ENCODE peak calls at places on chromosome 19, in four cellular contexts. M is ELF-1, X is AG04449, W is iris pigment epithelial cell. O is an unnamed sample.

GRCh38 chr19:3154957-3155736 is 19.3 kb downstream of the GNA15 start:
- DNase-seq in M (peak; percentile 63), W (peak; percentile 100), X (peak; percentile 97), O (no peak)

GRCh38 chr19:51473009-51473707 is 5.2 kb upstream of the CEACAM18 start:
- DNase-seq in W (peak; percentile 57), M (peak; percentile 77), X (no peak), O (no peak)

GRCh38 chr19:8208119-8208709 is 956 bp upstream of the CERS4 start:
- DNase-seq in M (peak; percentile 71), W (no peak), X (no peak), O (no peak)

GRCh38 chr19:5308471-5309437 is 31.9 kb downstream of the PTPRS start:
- DNase-seq in W (peak; percentile 90), X (peak; percentile 47), M (peak; percentile 36), O (no peak)

GRCh38 chr19:4803736-4804695 is 12.5 kb downstream of the FEM1A start:
- DNase-seq in X (no peak), M (peak; percentile 85), W (peak; percentile 26), O (no peak)

GRCh38 chr19:19113040-19113541 is 25.2 kb downstream of the TMEM161A start:
- DNase-seq in W (peak; percentile 58), M (peak; percentile 32), X (peak; percentile 10), O (no peak)

GRCh38 chr19:43624933-43625332 is 5.5 kb upstream of the ZNF428 start:
- DNase-seq in M (peak; percentile 90), W (no peak), X (no peak), O (no peak)

GRCh38 chr19:45273532-45273877 is 22.4 kb downstream of the MARK4 start:
- DNase-seq in X (no peak), M (no peak), W (no peak), O (no peak)